ENCODE peak calls at places on chromosomes 13 and 19, in eight cellular contexts. M is hepatocyte, Y is T-helper 17 cell, K is RPMI8226, V is fibroblast of the conjunctiva, U is prostate gland, X is chondrocyte, A is IMR-90. R is an unnamed sample.

GRCh38 chr13:31797154-31797775 is 57.9 kb downstream of the RXFP2 start:
- DNase-seq in M (peak), Y (no peak), K (no peak), V (peak), U (no peak), X (no peak), A (peak), R (peak)

GRCh38 chr19:5121286-5122120 is 152.6 kb downstream of the KDM4B start:
- DNase-seq in M (no peak), Y (no peak), K (no peak), V (no peak), U (no peak), X (no peak), A (no peak), R (no peak)

GRCh38 chr19:38667552-38668205 is 20.2 kb downstream of the ACTN4 start:
- DNase-seq in M (peak), Y (no peak), K (no peak), V (peak), U (no peak), X (no peak), A (peak), R (no peak)

GRCh38 chr19:18290250-18291018 is 9.0 kb upstream of the JUND start:
- DNase-seq in M (no peak), Y (peak), K (no peak), V (no peak), U (no peak), X (no peak), A (peak), R (peak)

GRCh38 chr19:3908266-3909054 is 24.4 kb upstream of the NMRK2 start:
- DNase-seq in M (no peak), Y (no peak), K (no peak), V (no peak), U (no peak), X (no peak), A (no peak), R (no peak)

GRCh38 chr13:51349016-51349415 is 9.5 kb downstream of the SERPINE3 start:
- DNase-seq in M (no peak), Y (no peak), K (no peak), V (no peak), U (no peak), X (no peak), A (no peak), R (no peak)

GRCh38 chr13:37648604-37649003 is 50.0 kb upstream of the POSTN start:
- DNase-seq in M (no peak), Y (no peak), K (no peak), V (peak), U (no peak), X (no peak), A (peak), R (no peak)

GRCh38 chr19:10544753-10545251 is 1.1 kb downstream of the ATG4D start:
- DNase-seq in M (no peak), Y (no peak), K (peak), V (no peak), U (no peak), X (no peak), A (no peak), R (peak)

GRCh38 chr13:110856941-110857835 is 57.7 kb downstream of the ANKRD10 start:
- DNase-seq in M (no peak), Y (no peak), K (no peak), V (no peak), U (no peak), X (no peak), A (no peak), R (peak)

GRCh38 chr19:14081797-14082674 is 3.5 kb downstream of the C19orf67 start:
- DNase-seq in M (peak), Y (peak), K (no peak), V (no peak), U (peak), X (no peak), A (peak), R (no peak)

GRCh38 chr13:80454245-80454644 is 113.3 kb upstream of the SPRY2 start:
- DNase-seq in M (no peak), Y (no peak), K (peak), V (no peak), U (no peak), X (no peak), A (peak), R (no peak)

GRCh38 chr19:8577247-8577646 is at the start of gene MYO1F:
- DNase-seq in M (no peak), Y (no peak), K (peak), V (no peak), U (no peak), X (no peak), A (no peak), R (no peak)

GRCh38 chr13:28611021-28611420 is 47.9 kb upstream of the POMP start:
- DNase-seq in M (no peak), Y (no peak), K (no peak), V (no peak), U (no peak), X (no peak), A (peak), R (no peak)

GRCh38 chr19:18440421-18440877 is 2.5 kb upstream of the ISYNA1 start:
- DNase-seq in M (no peak), Y (peak), K (peak), V (no peak), U (no peak), X (no peak), A (no peak), R (no peak)

GRCh38 chr19:8575467-8575997 is 1.7 kb downstream of the MYO1F start:
- DNase-seq in M (no peak), Y (peak), K (peak), V (no peak), U (no peak), X (no peak), A (peak), R (peak)

GRCh38 chr13:28585557-28585956 is 73.4 kb upstream of the POMP start:
- DNase-seq in M (no peak), Y (no peak), K (no peak), V (no peak), U (no peak), X (no peak), A (no peak), R (peak)

GRCh38 chr13:33274264-33274663 is 11.3 kb downstream of the STARD13 start:
- DNase-seq in M (no peak), Y (no peak), K (no peak), V (no peak), U (no peak), X (no peak), A (no peak), R (no peak)

GRCh38 chr19:3370214-3370720 is 3.9 kb downstream of the NFIC start:
- DNase-seq in M (peak), Y (no peak), K (no peak), V (no peak), U (no peak), X (no peak), A (no peak), R (no peak)

GRCh38 chr13:26459276-26460131 is 98.0 kb upstream of the WASF3 start:
- DNase-seq in M (no peak), Y (no peak), K (no peak), V (no peak), U (no peak), X (no peak), A (no peak), R (peak)

GRCh38 chr19:5097959-5098623 is 129.2 kb downstream of the KDM4B start:
- DNase-seq in M (no peak), Y (no peak), K (no peak), V (no peak), U (no peak), X (no peak), A (no peak), R (no peak)

GRCh38 chr19:13118424-13119193 is 545 bp downstream of the NACC1 start:
- DNase-seq in M (peak), Y (no peak), K (peak), V (no peak), U (peak), X (no peak), A (peak), R (peak)

GRCh38 chr19:29628661-29629385 is 22.7 kb downstream of the POP4 start:
- DNase-seq in M (no peak), Y (no peak), K (no peak), V (no peak), U (no peak), X (peak), A (no peak), R (no peak)

GRCh38 chr19:49447485-49448431 is 3.9 kb downstream of the PIH1D1 start:
- DNase-seq in M (no peak), Y (no peak), K (no peak), V (no peak), U (no peak), X (no peak), A (peak), R (no peak)

GRCh38 chr13:43346427-43346826 is 323.0 kb downstream of the DNAJC15 start:
- DNase-seq in M (peak), Y (no peak), K (no peak), V (no peak), U (no peak), X (no peak), A (no peak), R (peak)

GRCh38 chr19:19304186-19304975 is 15.9 kb downstream of the SUGP1 start:
- DNase-seq in M (no peak), Y (no peak), K (no peak), V (no peak), U (no peak), X (no peak), A (no peak), R (no peak)

GRCh38 chr19:6238643-6239281 is 41.0 kb downstream of the MLLT1 start:
- DNase-seq in M (no peak), Y (no peak), K (no peak), V (peak), U (peak), X (peak), A (peak), R (no peak)

GRCh38 chr19:5561559-5561958 is 6.2 kb downstream of the TINCR start:
- DNase-seq in M (no peak), Y (no peak), K (no peak), V (no peak), U (no peak), X (no peak), A (no peak), R (no peak)

GRCh38 chr13:35817642-35818576 is 313.3 kb downstream of the DCLK1 start:
- DNase-seq in M (no peak), Y (no peak), K (no peak), V (no peak), U (no peak), X (no peak), A (no peak), R (no peak)

GRCh38 chr19:512548-513365 is 5.5 kb downstream of the TPGS1 start:
- DNase-seq in M (no peak), Y (no peak), K (no peak), V (no peak), U (no peak), X (peak), A (no peak), R (no peak)

GRCh38 chr19:32767951-32768679 is 48.5 kb downstream of the TDRD12 start:
- DNase-seq in M (no peak), Y (no peak), K (no peak), V (no peak), U (no peak), X (no peak), A (no peak), R (no peak)

GRCh38 chr13:26305676-26306075 is 51.7 kb downstream of the CDK8 start:
- DNase-seq in M (no peak), Y (no peak), K (no peak), V (no peak), U (no peak), X (no peak), A (no peak), R (no peak)

GRCh38 chr13:66313408-66313807 is 916.7 kb downstream of the PCDH9 start:
- DNase-seq in M (no peak), Y (no peak), K (no peak), V (no peak), U (no peak), X (no peak), A (no peak), R (no peak)

GRCh38 chr19:50331187-50332013 is 2.2 kb upstream of the KCNC3 start:
- DNase-seq in M (no peak), Y (no peak), K (no peak), V (no peak), U (no peak), X (no peak), A (no peak), R (no peak)

GRCh38 chr13:39527961-39528720 is 74.9 kb downstream of the LHFPL6 start:
- DNase-seq in M (no peak), Y (no peak), K (no peak), V (peak), U (no peak), X (no peak), A (peak), R (no peak)

GRCh38 chr13:35475131-35475959 is 1.1 kb downstream of the MAB21L1 start:
- DNase-seq in M (peak), Y (no peak), K (peak), V (no peak), U (no peak), X (peak), A (peak), R (peak)

GRCh38 chr19:54554006-54554405 is 19.6 kb upstream of the LILRA2 start:
- DNase-seq in M (no peak), Y (no peak), K (no peak), V (no peak), U (no peak), X (no peak), A (no peak), R (no peak)

GRCh38 chr13:27005556-27005955 is 166.1 kb downstream of the USP12 start:
- DNase-seq in M (no peak), Y (no peak), K (no peak), V (no peak), U (no peak), X (no peak), A (no peak), R (no peak)

GRCh38 chr19:47637550-47637949 is 28.6 kb downstream of the BICRA start:
- DNase-seq in M (no peak), Y (no peak), K (no peak), V (peak), U (no peak), X (no peak), A (no peak), R (no peak)

R was measured in small intestine.